ENCODE peak calls at places on chromosomes 3 and 15, in seven cellular contexts. One of them, this sample, is unnamed.

GRCh38 chr3:37183976-37184375 is 9.6 kb upstream of the LRRFIP2 start:
- DNase-seq in HCT116: no peak
- DNase-seq in SK-N-SH: no peak
- DNase-seq in H1: no peak
- DNase-seq in GM12878: no peak
- DNase-seq in K562: no peak
- DNase-seq in NT2/D1: no peak
- DNase-seq in this sample: no peak

GRCh38 chr3:5585085-5585484 is 397.6 kb downstream of the EDEM1 start:
- DNase-seq in HCT116: no peak
- DNase-seq in SK-N-SH: no peak
- DNase-seq in H1: no peak
- DNase-seq in GM12878: no peak
- DNase-seq in K562: no peak
- DNase-seq in NT2/D1: no peak
- DNase-seq in this sample: no peak

GRCh38 chr3:119322523-119323400 is 28.6 kb downstream of the ARHGAP31 start:
- DNase-seq in HCT116: peak
- DNase-seq in SK-N-SH: peak
- DNase-seq in H1: peak
- DNase-seq in GM12878: peak
- DNase-seq in K562: peak
- DNase-seq in NT2/D1: peak
- DNase-seq in this sample: peak

GRCh38 chr3:30775070-30775469 is 119.4 kb downstream of the GADL1 start:
- DNase-seq in HCT116: no peak
- DNase-seq in SK-N-SH: no peak
- DNase-seq in H1: no peak
- DNase-seq in GM12878: no peak
- DNase-seq in K562: no peak
- DNase-seq in NT2/D1: no peak
- DNase-seq in this sample: no peak

GRCh38 chr3:105809204-105809893 is 59.5 kb downstream of the CBLB start:
- DNase-seq in HCT116: no peak
- DNase-seq in SK-N-SH: no peak
- DNase-seq in H1: no peak
- DNase-seq in GM12878: no peak
- DNase-seq in K562: no peak
- DNase-seq in NT2/D1: no peak
- DNase-seq in this sample: peak

GRCh38 chr3:197394464-197395321 is 96.3 kb upstream of the DLG1 start:
- DNase-seq in HCT116: peak
- DNase-seq in SK-N-SH: peak
- DNase-seq in H1: no peak
- DNase-seq in GM12878: peak
- DNase-seq in K562: peak
- DNase-seq in NT2/D1: no peak
- DNase-seq in this sample: no peak

GRCh38 chr3:193403307-193403706 is 24.8 kb upstream of the ATP13A5 start:
- DNase-seq in HCT116: no peak
- DNase-seq in SK-N-SH: no peak
- DNase-seq in H1: no peak
- DNase-seq in GM12878: no peak
- DNase-seq in K562: no peak
- DNase-seq in NT2/D1: no peak
- DNase-seq in this sample: no peak

GRCh38 chr15:49190586-49190985 is 20.5 kb downstream of the GALK2 start:
- DNase-seq in HCT116: no peak
- DNase-seq in SK-N-SH: no peak
- DNase-seq in H1: no peak
- DNase-seq in GM12878: no peak
- DNase-seq in K562: peak
- DNase-seq in NT2/D1: no peak
- DNase-seq in this sample: no peak

GRCh38 chr15:60583946-60584345 is 105.0 kb upstream of the ICE2 start:
- DNase-seq in HCT116: no peak
- DNase-seq in SK-N-SH: no peak
- DNase-seq in H1: no peak
- DNase-seq in GM12878: no peak
- DNase-seq in K562: no peak
- DNase-seq in NT2/D1: no peak
- DNase-seq in this sample: peak

GRCh38 chr3:110813541-110813940 is 258.1 kb upstream of the NECTIN3 start:
- DNase-seq in HCT116: peak
- DNase-seq in SK-N-SH: no peak
- DNase-seq in H1: no peak
- DNase-seq in GM12878: no peak
- DNase-seq in K562: no peak
- DNase-seq in NT2/D1: no peak
- DNase-seq in this sample: no peak

GRCh38 chr15:56243117-56243773 is 434 bp downstream of the RFX7 start:
- DNase-seq in HCT116: no peak
- DNase-seq in SK-N-SH: peak
- DNase-seq in H1: no peak
- DNase-seq in GM12878: no peak
- DNase-seq in K562: peak
- DNase-seq in NT2/D1: peak
- DNase-seq in this sample: no peak

DNA sequence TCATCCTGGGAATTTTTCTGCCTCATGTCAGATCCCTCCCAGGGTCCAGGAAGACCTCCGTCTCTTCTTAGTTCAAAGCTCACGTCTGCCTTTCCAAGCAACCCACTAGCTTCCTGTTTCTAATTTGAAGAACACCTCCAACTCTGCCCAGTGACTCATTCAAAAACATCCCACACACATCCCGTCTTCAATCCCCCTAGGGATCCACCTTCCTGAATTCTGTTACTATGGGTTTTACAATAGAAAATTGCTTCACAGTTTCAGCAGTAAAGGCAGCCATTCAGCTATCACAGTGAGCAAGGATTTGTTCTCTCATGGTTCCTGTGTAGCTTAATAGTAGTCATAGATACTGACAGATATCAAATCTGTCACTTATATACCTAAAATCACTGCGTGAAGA is 308.3 kb upstream of the CCDC54 start:
- DNase-seq in HCT116: no peak
- DNase-seq in SK-N-SH: no peak
- DNase-seq in H1: no peak
- DNase-seq in GM12878: no peak
- DNase-seq in K562: no peak
- DNase-seq in NT2/D1: no peak
- DNase-seq in this sample: no peak
- TF ChIP-seq YY1 in HCT116: no peak
- TF ChIP-seq YY1 in SK-N-SH: no peak
- TF ChIP-seq YY1 in H1: no peak
- TF ChIP-seq YY1 in GM12878: no peak
- TF ChIP-seq YY1 in K562: no peak
- TF ChIP-seq YY1 in NT2/D1: no peak
- TF ChIP-seq YY1 in this sample: no peak

GRCh38 chr3:72836409-72836808 is 11.8 kb downstream of the SHQ1 start:
- DNase-seq in HCT116: no peak
- DNase-seq in SK-N-SH: no peak
- DNase-seq in H1: no peak
- DNase-seq in GM12878: no peak
- DNase-seq in K562: no peak
- DNase-seq in NT2/D1: no peak
- DNase-seq in this sample: no peak

GRCh38 chr3:72829701-72830100 is 18.5 kb downstream of the SHQ1 start:
- DNase-seq in HCT116: no peak
- DNase-seq in SK-N-SH: no peak
- DNase-seq in H1: no peak
- DNase-seq in GM12878: no peak
- DNase-seq in K562: no peak
- DNase-seq in NT2/D1: no peak
- DNase-seq in this sample: no peak

DNA sequence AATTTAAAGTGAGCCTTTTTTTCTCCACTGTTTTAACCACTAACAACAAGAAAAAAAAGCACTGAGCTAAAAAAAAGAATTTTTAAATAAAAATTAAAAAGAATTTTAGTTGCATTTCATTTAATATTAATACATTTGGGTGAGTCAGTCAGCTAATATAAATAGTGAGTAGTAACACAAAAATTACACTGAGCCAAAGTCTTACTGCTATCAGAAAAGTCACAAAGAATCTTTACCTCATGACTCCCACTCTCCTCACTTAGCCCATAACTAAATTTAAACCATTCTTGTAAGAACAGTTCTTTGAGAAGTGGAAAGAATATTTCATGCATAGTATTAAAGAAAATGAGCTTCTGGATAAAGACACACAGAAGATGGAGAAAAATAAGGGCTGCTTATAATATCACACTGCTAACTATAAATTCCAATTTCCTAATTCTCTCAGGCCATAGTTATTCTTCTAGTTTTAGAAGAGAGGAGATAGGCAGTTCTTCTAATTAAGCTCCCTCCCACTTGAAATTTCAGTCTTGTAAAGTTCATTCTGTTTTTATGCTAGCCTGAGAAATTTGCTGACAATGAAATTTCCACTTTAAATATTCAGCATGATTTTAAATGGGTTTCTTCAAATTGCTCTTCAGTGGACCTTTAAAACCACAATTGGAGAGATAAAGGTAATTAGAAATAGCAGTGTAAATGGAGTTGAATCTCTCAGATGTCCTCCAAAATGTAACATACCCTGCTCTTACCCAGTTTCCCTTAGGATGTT is 17.6 kb downstream of the SHQ1 start:
- DNase-seq in HCT116: no peak
- DNase-seq in SK-N-SH: no peak
- DNase-seq in H1: no peak
- DNase-seq in GM12878: no peak
- DNase-seq in K562: no peak
- DNase-seq in NT2/D1: no peak
- DNase-seq in this sample: no peak
- TF ChIP-seq YY1 in HCT116: no peak
- TF ChIP-seq YY1 in SK-N-SH: no peak
- TF ChIP-seq YY1 in H1: no peak
- TF ChIP-seq YY1 in GM12878: no peak
- TF ChIP-seq YY1 in K562: no peak
- TF ChIP-seq YY1 in NT2/D1: no peak
- TF ChIP-seq YY1 in this sample: no peak

DNA sequence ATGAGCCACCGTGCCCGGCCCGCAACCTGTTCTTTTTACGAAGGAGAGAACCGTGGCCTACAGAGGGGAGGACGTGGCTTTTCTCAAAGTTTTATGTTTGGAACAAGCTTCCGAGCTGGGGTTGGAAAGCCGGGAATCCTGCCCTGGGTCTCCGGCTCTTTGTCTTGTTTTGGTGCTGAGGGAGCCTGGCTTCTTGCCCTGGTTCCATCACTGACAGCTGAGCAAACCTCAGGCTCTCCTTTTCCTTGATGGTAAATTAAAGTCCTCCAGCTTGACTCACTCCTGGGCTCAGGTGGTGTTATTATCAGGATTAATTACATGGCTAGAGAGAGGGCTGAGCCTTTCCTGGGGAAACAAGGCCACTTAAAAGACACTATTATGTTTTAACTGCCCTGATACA is 289.5 kb upstream of the RGMA start:
- DNase-seq in HCT116: no peak
- DNase-seq in SK-N-SH: no peak
- DNase-seq in H1: no peak
- DNase-seq in GM12878: no peak
- DNase-seq in K562: no peak
- DNase-seq in NT2/D1: no peak
- DNase-seq in this sample: no peak
- TF ChIP-seq YY1 in HCT116: no peak
- TF ChIP-seq YY1 in SK-N-SH: no peak
- TF ChIP-seq YY1 in H1: no peak
- TF ChIP-seq YY1 in GM12878: no peak
- TF ChIP-seq YY1 in K562: no peak
- TF ChIP-seq YY1 in NT2/D1: no peak
- TF ChIP-seq YY1 in this sample: no peak

GRCh38 chr15:55230051-55230670 is 33.4 kb upstream of the RSL24D1 start:
- DNase-seq in HCT116: no peak
- DNase-seq in SK-N-SH: no peak
- DNase-seq in H1: no peak
- DNase-seq in GM12878: no peak
- DNase-seq in K562: no peak
- DNase-seq in NT2/D1: no peak
- DNase-seq in this sample: no peak

GRCh38 chr15:55230953-55231352 is 34.2 kb upstream of the RSL24D1 start:
- DNase-seq in HCT116: no peak
- DNase-seq in SK-N-SH: no peak
- DNase-seq in H1: no peak
- DNase-seq in GM12878: no peak
- DNase-seq in K562: no peak
- DNase-seq in NT2/D1: no peak
- DNase-seq in this sample: no peak

GRCh38 chr15:55234104-55234799 is 37.5 kb upstream of the RSL24D1 start:
- DNase-seq in HCT116: no peak
- DNase-seq in SK-N-SH: no peak
- DNase-seq in H1: no peak
- DNase-seq in GM12878: no peak
- DNase-seq in K562: no peak
- DNase-seq in NT2/D1: no peak
- DNase-seq in this sample: peak

GRCh38 chr15:55234800-55235104 is 38.0 kb upstream of the RSL24D1 start:
- DNase-seq in HCT116: no peak
- DNase-seq in SK-N-SH: no peak
- DNase-seq in H1: no peak
- DNase-seq in GM12878: no peak
- DNase-seq in K562: no peak
- DNase-seq in NT2/D1: no peak
- DNase-seq in this sample: no peak

GRCh38 chr15:55231455-55231854 is 34.7 kb upstream of the RSL24D1 start:
- DNase-seq in HCT116: no peak
- DNase-seq in SK-N-SH: no peak
- DNase-seq in H1: no peak
- DNase-seq in GM12878: no peak
- DNase-seq in K562: no peak
- DNase-seq in NT2/D1: no peak
- DNase-seq in this sample: no peak
- TF ChIP-seq YY1 in HCT116: no peak
- TF ChIP-seq YY1 in SK-N-SH: no peak
- TF ChIP-seq YY1 in H1: no peak
- TF ChIP-seq YY1 in GM12878: no peak
- TF ChIP-seq YY1 in K562: no peak
- TF ChIP-seq YY1 in NT2/D1: no peak
- TF ChIP-seq YY1 in this sample: no peak

DNA sequence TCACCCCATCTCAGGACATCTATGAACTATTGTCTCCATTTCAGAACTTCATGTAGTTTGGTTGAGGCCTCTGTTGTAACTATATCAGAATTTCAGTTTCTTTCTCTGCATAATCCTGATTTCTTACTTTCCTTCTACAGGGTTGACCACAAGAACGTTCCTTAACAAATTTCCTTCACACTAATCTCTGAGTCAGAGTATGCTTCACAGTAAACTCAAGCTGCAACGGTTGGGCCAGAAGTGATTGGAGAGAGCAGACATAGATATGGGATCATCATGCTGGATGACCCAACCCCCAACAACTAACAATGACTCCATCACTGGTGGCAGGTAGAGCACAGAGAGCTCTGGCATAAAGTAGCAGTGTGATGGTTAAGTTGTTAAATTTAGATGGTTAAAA is 128.8 kb upstream of the OSTN start:
- DNase-seq in HCT116: no peak
- DNase-seq in SK-N-SH: no peak
- DNase-seq in H1: no peak
- DNase-seq in GM12878: no peak
- DNase-seq in K562: no peak
- DNase-seq in NT2/D1: no peak
- DNase-seq in this sample: no peak
- TF ChIP-seq YY1 in HCT116: no peak
- TF ChIP-seq YY1 in SK-N-SH: no peak
- TF ChIP-seq YY1 in H1: no peak
- TF ChIP-seq YY1 in GM12878: no peak
- TF ChIP-seq YY1 in K562: no peak
- TF ChIP-seq YY1 in NT2/D1: no peak
- TF ChIP-seq YY1 in this sample: no peak

This sample was measured in HepG2.